ENCODE peak calls at places on chromosomes 3 and 15, in seven cellular contexts. One of them, this sample, is unnamed.

GRCh38 chr3:42839616-42840015 is 30.4 kb downstream of the ACKR2 start:
- DNase-seq in NCI-H2081: peak
- DNase-seq in nephron progenitor cell: peak
- DNase-seq in aorta: no peak
- DNase-seq in NCI-H1105 treated with DMSO at 0.1 percent for 48 hours: peak
- DNase-seq in stimulated activated CD4-positive, alpha-beta T cell treated with anti-CD3 and anti-CD28 coated beads, Interleukin-4, amount 100 ng/mL, for 48 hours: no peak
- DNase-seq in lower leg skin: no peak
- DNase-seq in this sample: peak

GRCh38 chr15:75864213-75865059 is 21.2 kb downstream of the UBE2Q2 start:
- DNase-seq in NCI-H1105 treated with DMSO at 0.1 percent for 48 hours: no peak
- DNase-seq in aorta: no peak
- DNase-seq in NCI-H2081: no peak
- DNase-seq in nephron progenitor cell: no peak
- DNase-seq in lower leg skin: no peak
- DNase-seq in stimulated activated CD4-positive, alpha-beta T cell treated with anti-CD3 and anti-CD28 coated beads, Interleukin-4, amount 100 ng/mL, for 48 hours: no peak
- DNase-seq in this sample: no peak

GRCh38 chr15:70024521-70024920 is 73.2 kb downstream of the TLE3 start:
- DNase-seq in stimulated activated CD4-positive, alpha-beta T cell treated with anti-CD3 and anti-CD28 coated beads, Interleukin-4, amount 100 ng/mL, for 48 hours: no peak
- DNase-seq in NCI-H2081: peak
- DNase-seq in NCI-H1105 treated with DMSO at 0.1 percent for 48 hours: no peak
- DNase-seq in nephron progenitor cell: no peak
- DNase-seq in lower leg skin: no peak
- DNase-seq in aorta: no peak
- DNase-seq in this sample: peak

GRCh38 chr3:72123908-72124441 is 339.0 kb upstream of the PROK2 start:
- DNase-seq in stimulated activated CD4-positive, alpha-beta T cell treated with anti-CD3 and anti-CD28 coated beads, Interleukin-4, amount 100 ng/mL, for 48 hours: peak
- DNase-seq in NCI-H1105 treated with DMSO at 0.1 percent for 48 hours: peak
- DNase-seq in nephron progenitor cell: no peak
- DNase-seq in NCI-H2081: no peak
- DNase-seq in lower leg skin: peak
- DNase-seq in aorta: no peak
- DNase-seq in this sample: peak

GRCh38 chr15:23690450-23690852 is 3.3 kb upstream of the NDN start:
- DNase-seq in nephron progenitor cell: peak
- DNase-seq in NCI-H1105 treated with DMSO at 0.1 percent for 48 hours: no peak
- DNase-seq in stimulated activated CD4-positive, alpha-beta T cell treated with anti-CD3 and anti-CD28 coated beads, Interleukin-4, amount 100 ng/mL, for 48 hours: no peak
- DNase-seq in lower leg skin: no peak
- DNase-seq in aorta: no peak
- DNase-seq in NCI-H2081: no peak
- DNase-seq in this sample: peak

GRCh38 chr3:60594025-60594424 is 657.2 kb downstream of the FHIT start:
- DNase-seq in aorta: peak
- DNase-seq in lower leg skin: peak
- DNase-seq in NCI-H1105 treated with DMSO at 0.1 percent for 48 hours: peak
- DNase-seq in nephron progenitor cell: no peak
- DNase-seq in NCI-H2081: no peak
- DNase-seq in stimulated activated CD4-positive, alpha-beta T cell treated with anti-CD3 and anti-CD28 coated beads, Interleukin-4, amount 100 ng/mL, for 48 hours: no peak
- DNase-seq in this sample: peak

GRCh38 chr3:119463171-119464169 is at the start of gene TMEM39A:
- DNase-seq in NCI-H1105 treated with DMSO at 0.1 percent for 48 hours: peak
- DNase-seq in nephron progenitor cell: peak
- DNase-seq in stimulated activated CD4-positive, alpha-beta T cell treated with anti-CD3 and anti-CD28 coated beads, Interleukin-4, amount 100 ng/mL, for 48 hours: peak
- DNase-seq in NCI-H2081: peak
- DNase-seq in lower leg skin: peak
- DNase-seq in aorta: peak
- DNase-seq in this sample: peak

GRCh38 chr3:80889643-80890042 is 871.8 kb downstream of the GBE1 start:
- DNase-seq in NCI-H1105 treated with DMSO at 0.1 percent for 48 hours: no peak
- DNase-seq in lower leg skin: no peak
- DNase-seq in aorta: no peak
- DNase-seq in nephron progenitor cell: no peak
- DNase-seq in stimulated activated CD4-positive, alpha-beta T cell treated with anti-CD3 and anti-CD28 coated beads, Interleukin-4, amount 100 ng/mL, for 48 hours: no peak
- DNase-seq in NCI-H2081: no peak
- DNase-seq in this sample: no peak

GRCh38 chr3:194488007-194488742 is 1.4 kb upstream of the ATP13A3 start:
- DNase-seq in NCI-H1105 treated with DMSO at 0.1 percent for 48 hours: no peak
- DNase-seq in nephron progenitor cell: no peak
- DNase-seq in NCI-H2081: peak
- DNase-seq in stimulated activated CD4-positive, alpha-beta T cell treated with anti-CD3 and anti-CD28 coated beads, Interleukin-4, amount 100 ng/mL, for 48 hours: no peak
- DNase-seq in aorta: no peak
- DNase-seq in lower leg skin: no peak
- DNase-seq in this sample: no peak

GRCh38 chr3:46087871-46088270 is 60.6 kb upstream of the XCR1 start:
- DNase-seq in nephron progenitor cell: no peak
- DNase-seq in NCI-H2081: no peak
- DNase-seq in NCI-H1105 treated with DMSO at 0.1 percent for 48 hours: no peak
- DNase-seq in lower leg skin: no peak
- DNase-seq in stimulated activated CD4-positive, alpha-beta T cell treated with anti-CD3 and anti-CD28 coated beads, Interleukin-4, amount 100 ng/mL, for 48 hours: no peak
- DNase-seq in aorta: no peak
- DNase-seq in this sample: no peak

GRCh38 chr15:96273317-96274086 is 57.0 kb upstream of the NR2F2 start:
- DNase-seq in aorta: no peak
- DNase-seq in nephron progenitor cell: no peak
- DNase-seq in NCI-H1105 treated with DMSO at 0.1 percent for 48 hours: no peak
- DNase-seq in stimulated activated CD4-positive, alpha-beta T cell treated with anti-CD3 and anti-CD28 coated beads, Interleukin-4, amount 100 ng/mL, for 48 hours: peak
- DNase-seq in NCI-H2081: no peak
- DNase-seq in lower leg skin: no peak
- DNase-seq in this sample: no peak

This sample was measured in NCI-H69.